ENCODE peak calls at places on chromosomes 16 and 17, in five cellular contexts. Z is H1, O is HepG2, I is GM12878, K is HEK293T. R is an unnamed sample.

GRCh38 chr17:73956595-73957465 is 246.6 kb upstream of the RPL38 start:
- DNase-seq in Z (peak), O (peak), I (no peak), K (peak), R (peak)

GRCh38 chr16:89174877-89175276 is 3.3 kb downstream of the CDH15 start:
- DNase-seq in Z (no peak), O (no peak), I (no peak), K (no peak), R (no peak)

GRCh38 chr17:4537451-4538235 is 17.5 kb downstream of the MYBBP1A start:
- DNase-seq in Z (no peak), O (no peak), I (no peak), K (no peak), R (no peak)

GRCh38 chr17:15490634-15491261 is 23.3 kb upstream of the CDRT4 start:
- DNase-seq in Z (peak), O (no peak), I (no peak), K (no peak), R (peak)

GRCh38 chr16:87350031-87350430 is 32.8 kb upstream of the C16orf95 start:
- DNase-seq in Z (no peak), O (no peak), I (no peak), K (no peak), R (no peak)

GRCh38 chr17:76496464-76496863 is 4.8 kb downstream of the RHBDF2 start:
- DNase-seq in Z (no peak), O (no peak), I (no peak), K (no peak), R (no peak)

GRCh38 chr17:49987681-49988441 is 7.2 kb downstream of the DLX3 start:
- DNase-seq in Z (no peak), O (no peak), I (no peak), K (no peak), R (no peak)

GRCh38 chr17:82665226-82665625 is 17.0 kb upstream of the WDR45B start:
- DNase-seq in Z (no peak), O (no peak), I (no peak), K (no peak), R (no peak)

GRCh38 chr17:70544307-70544706 is 375.0 kb downstream of the KCNJ2 start:
- DNase-seq in Z (no peak), O (no peak), I (no peak), K (no peak), R (no peak)

GRCh38 chr16:55001931-55002330 is 71.3 kb downstream of the IRX5 start:
- DNase-seq in Z (no peak), O (no peak), I (no peak), K (no peak), R (no peak)

GRCh38 chr17:64200080-64201042 is 62.7 kb downstream of the TEX2 start:
- DNase-seq in Z (no peak), O (no peak), I (peak), K (no peak), R (no peak)

GRCh38 chr17:3039748-3040147 is 23.7 kb downstream of the OR1D5 start:
- DNase-seq in Z (no peak), O (no peak), I (no peak), K (no peak), R (no peak)

GRCh38 chr17:73308017-73308823 is 3.6 kb downstream of the CDC42EP4 start:
- DNase-seq in Z (no peak), O (peak), I (no peak), K (no peak), R (no peak)

GRCh38 chr17:29633886-29634285 is 11.2 kb upstream of the CORO6 start:
- DNase-seq in Z (no peak), O (no peak), I (no peak), K (no peak), R (peak)

GRCh38 chr16:87615621-87616041 is 13.3 kb downstream of the JPH3 start:
- DNase-seq in Z (no peak), O (no peak), I (no peak), K (no peak), R (no peak)

GRCh38 chr17:39769974-39770587 is 32.3 kb downstream of the GRB7 start:
- DNase-seq in Z (no peak), O (peak), I (peak), K (no peak), R (no peak)

GRCh38 chr17:75647061-75647460 is 13.8 kb downstream of the SMIM5 start:
- DNase-seq in Z (no peak), O (no peak), I (no peak), K (no peak), R (no peak)

GRCh38 chr16:57025941-57026777 is 36.8 kb downstream of the NLRC5 start:
- DNase-seq in Z (no peak), O (no peak), I (no peak), K (no peak), R (no peak)

GRCh38 chr17:67558740-67559380 is 158.9 kb upstream of the NOL11 start:
- DNase-seq in Z (no peak), O (no peak), I (no peak), K (no peak), R (no peak)

GRCh38 chr17:81517339-81518112 is 4.9 kb upstream of the ACTG1 start:
- DNase-seq in Z (no peak), O (no peak), I (peak), K (no peak), R (no peak)

GRCh38 chr17:43599046-43599395 is 52.9 kb upstream of the ETV4 start:
- DNase-seq in Z (no peak), O (no peak), I (no peak), K (no peak), R (no peak)

GRCh38 chr17:76458580-76459490 is 5.9 kb upstream of the UBE2O start:
- DNase-seq in Z (peak), O (peak), I (no peak), K (peak), R (peak)

GRCh38 chr17:57849163-57849873 is 526 bp downstream of the MRPS23 start:
- DNase-seq in Z (no peak), O (no peak), I (no peak), K (no peak), R (no peak)

GRCh38 chr17:77709594-77709993 is 248.9 kb upstream of the TNRC6C start:
- DNase-seq in Z (no peak), O (no peak), I (no peak), K (no peak), R (no peak)

GRCh38 chr16:56259425-56259779 is 68.1 kb downstream of the GNAO1 start:
- DNase-seq in Z (no peak), O (no peak), I (no peak), K (no peak), R (no peak)

GRCh38 chr17:76356803-76357456 is 3.2 kb upstream of the PRPSAP1 start:
- DNase-seq in Z (no peak), O (peak), I (no peak), K (no peak), R (no peak)

GRCh38 chr17:72498671-72499210 is 377.9 kb downstream of the SOX9 start:
- DNase-seq in Z (no peak), O (no peak), I (no peak), K (no peak), R (no peak)

GRCh38 chr16:73191111-73192046 is 143.5 kb upstream of the ZFHX3 start:
- DNase-seq in Z (no peak), O (no peak), I (no peak), K (no peak), R (no peak)
- TF ChIP-seq SUZ12 in Z (no peak), O (no peak), I (no peak), K (no peak), R (no peak)

DNA sequence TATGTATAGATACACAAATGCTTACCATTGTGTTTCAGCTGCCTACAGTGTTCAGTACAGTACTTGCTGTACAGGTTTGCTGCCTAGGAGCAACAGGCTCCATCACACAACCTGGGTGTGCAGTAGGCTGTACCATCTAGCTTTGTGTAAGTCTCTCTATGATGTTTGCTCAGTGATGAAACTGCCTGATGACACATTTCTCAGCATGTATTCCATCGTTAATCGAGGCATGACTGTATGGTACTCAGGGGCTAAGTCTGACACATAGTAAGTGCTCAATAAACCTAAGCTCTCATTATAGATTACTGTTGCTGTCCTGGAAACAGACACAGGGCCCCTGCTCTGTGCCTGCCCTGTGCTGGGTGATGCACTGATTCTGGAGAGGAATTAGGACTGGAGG is 18.1 kb downstream of the KCNJ12 start:
- DNase-seq in Z (no peak), O (no peak), I (no peak), K (no peak), R (no peak)
- TF ChIP-seq SUZ12 in Z (no peak), O (no peak), I (no peak), K (no peak), R (no peak)

DNA sequence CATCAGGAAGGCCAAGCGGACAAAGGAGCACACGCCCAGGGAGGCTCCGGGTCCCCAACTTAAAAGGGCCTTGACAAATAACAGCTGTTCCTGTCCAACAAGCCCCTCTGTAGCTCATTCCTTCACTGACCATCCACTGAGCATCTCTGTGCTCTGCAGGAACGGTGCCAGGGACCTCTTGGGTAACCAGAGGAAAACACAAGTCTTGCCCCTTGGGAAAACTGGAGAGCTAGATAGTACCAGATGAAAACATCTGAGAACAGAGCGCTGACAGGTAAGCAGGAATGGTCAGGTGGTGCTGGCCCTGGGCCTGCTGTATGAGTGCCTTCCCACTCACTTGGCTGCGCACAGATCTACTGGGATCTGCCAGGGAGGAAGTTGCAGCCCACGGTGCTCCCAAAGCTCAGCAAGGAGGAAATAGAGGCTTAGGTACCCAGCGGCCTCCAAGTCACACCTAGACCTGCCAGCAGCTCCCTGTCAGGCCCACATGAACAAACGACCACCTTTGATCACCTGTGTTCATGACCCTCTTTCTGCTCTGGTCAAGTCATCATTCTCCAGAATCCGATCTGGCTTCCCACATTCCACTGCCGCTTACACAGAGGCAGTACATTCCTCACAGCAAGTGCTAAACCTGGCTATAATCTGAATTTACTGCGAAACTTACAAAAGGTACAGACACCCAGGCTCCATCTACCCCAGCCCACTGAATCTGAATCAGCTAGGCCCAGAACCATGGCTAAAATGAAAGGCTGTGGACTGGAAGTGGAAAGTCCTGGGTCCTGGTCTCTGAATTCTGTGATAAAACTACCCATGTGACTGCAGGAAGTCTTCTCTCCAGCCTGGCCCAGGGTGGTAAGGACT is 12.4 kb downstream of the DCAKD start:
- DNase-seq in Z (no peak), O (no peak), I (no peak), K (no peak), R (no peak)
- TF ChIP-seq SUZ12 in Z (no peak), O (no peak), I (no peak), K (no peak), R (no peak)

DNA sequence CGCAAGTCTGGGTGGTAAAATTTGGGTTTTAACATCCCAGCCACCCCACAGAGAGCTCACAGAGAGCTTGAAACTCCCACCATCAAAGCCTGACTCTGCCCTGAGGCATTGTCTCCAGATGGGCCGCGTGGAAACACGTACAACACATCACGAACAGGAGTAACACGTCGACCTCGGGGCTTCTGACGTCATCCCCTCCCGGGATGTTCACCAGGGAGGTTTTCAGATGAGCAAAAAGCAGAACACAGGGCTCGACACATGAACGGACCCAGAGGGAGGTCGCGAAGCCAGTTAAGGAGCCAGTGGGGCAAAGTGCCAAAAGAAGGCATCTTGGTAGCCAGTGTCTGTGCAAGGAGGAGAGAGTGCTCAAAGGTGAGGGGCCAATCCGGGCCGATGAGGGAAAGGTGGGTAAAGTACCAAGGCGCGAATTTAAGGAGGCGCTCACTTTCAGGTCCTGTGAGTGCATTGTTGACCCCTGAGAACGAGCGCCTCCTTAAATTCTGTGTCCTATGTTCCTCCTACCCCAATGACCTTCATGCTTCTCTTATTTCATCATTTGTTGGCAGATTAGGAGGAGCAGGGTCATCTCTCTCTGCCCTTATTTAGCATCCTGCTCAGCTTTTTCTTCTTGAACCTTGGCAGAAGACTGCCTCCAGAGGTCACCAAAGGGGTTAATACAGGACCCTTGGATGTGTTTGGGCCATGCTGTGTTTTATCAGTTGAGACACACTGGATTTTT is 5.6 kb downstream of the RCVRN start:
- DNase-seq in Z (no peak), O (no peak), I (no peak), K (no peak), R (no peak)
- TF ChIP-seq SUZ12 in Z (no peak), O (no peak), I (no peak), K (no peak), R (no peak)

DNA sequence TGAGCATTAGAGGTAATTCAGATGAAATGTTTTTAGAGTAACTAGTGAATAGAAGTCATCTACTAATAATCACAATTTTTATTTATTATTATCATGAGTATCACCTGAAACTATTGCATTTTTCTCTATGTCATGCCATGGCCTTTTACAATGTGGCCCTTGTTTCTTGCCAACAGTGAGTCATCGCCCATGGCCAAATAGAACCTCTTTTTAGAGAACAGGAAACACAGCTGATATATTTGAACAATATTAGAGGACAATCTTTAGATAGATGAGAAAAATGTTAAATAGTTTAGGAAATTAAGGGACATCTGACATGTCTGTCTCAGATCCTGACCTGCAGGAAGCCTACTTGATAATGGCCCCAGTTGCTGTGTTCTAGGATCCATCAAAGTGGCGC is 1584.4 kb upstream of the GOT2 start:
- DNase-seq in Z (no peak), O (no peak), I (no peak), K (no peak), R (no peak)
- TF ChIP-seq SUZ12 in Z (no peak), O (no peak), I (no peak), K (no peak), R (no peak)

GRCh38 chr16:51971184-51971583 is 575.8 kb downstream of the TOX3 start:
- DNase-seq in Z (no peak), O (no peak), I (no peak), K (peak), R (peak)
- TF ChIP-seq SUZ12 in Z (no peak), O (no peak), I (no peak), K (no peak), R (no peak)

GRCh38 chr16:26697826-26698225 is 368.9 kb upstream of the C16orf82 start:
- DNase-seq in Z (no peak), O (no peak), I (no peak), K (no peak), R (peak)
- TF ChIP-seq SUZ12 in Z (no peak), O (no peak), I (no peak), K (no peak), R (no peak)

R was measured in NT2/D1.